ENCODE peak calls at places on chromosomes 6 and 20, in seven cellular contexts. X is CD4-positive, alpha-beta T cell; F is right atrium auricular region; Y is cardiac muscle cell; D is pancreas; R is mesendoderm; O is globus pallidus. U is an unnamed sample.

GRCh38 chr6:21151178-21151956 is 442.2 kb upstream of the SOX4 start:
- DNase-seq in X (no peak), F (no peak), Y (no peak), D (no peak), R (no peak), O (no peak), U (no peak)

GRCh38 chr6:34547921-34548644 is 8.0 kb downstream of the SPDEF start:
- DNase-seq in X (no peak), F (no peak), Y (no peak), D (no peak), R (no peak), O (no peak), U (no peak)

GRCh38 chr6:134223761-134224445 is 94.0 kb downstream of the SGK1 start:
- DNase-seq in X (no peak), F (no peak), Y (no peak), D (no peak), R (no peak), O (no peak), U (no peak)

GRCh38 chr20:61285691-61286090 is 33.6 kb downstream of the CDH4 start:
- DNase-seq in X (no peak), F (no peak), Y (no peak), D (no peak), R (no peak), O (no peak), U (no peak)

GRCh38 chr6:135062735-135063134 is 8.1 kb upstream of the HBS1L start:
- DNase-seq in X (no peak), F (no peak), Y (no peak), D (no peak), R (peak; percentile 23), O (no peak), U (no peak)

GRCh38 chr6:33794910-33795615 is 6.1 kb upstream of the LEMD2 start:
- DNase-seq in X (no peak), F (no peak), Y (no peak), D (no peak), R (peak; percentile 92), O (no peak), U (no peak)

GRCh38 chr6:123380257-123380656 is 256.5 kb downstream of the TRDN start:
- DNase-seq in X (no peak), F (no peak), Y (peak; percentile 67), D (no peak), R (peak; percentile 50), O (peak; percentile 37), U (no peak)

GRCh38 chr20:8786383-8786782 is 282.5 kb upstream of the PLCB4 start:
- DNase-seq in X (no peak), F (no peak), Y (no peak), D (no peak), R (no peak), O (no peak), U (no peak)

GRCh38 chr6:42292002-42292735 is 74.5 kb upstream of the MRPS10 start:
- DNase-seq in X (no peak), F (no peak), Y (no peak), D (no peak), R (no peak), O (no peak), U (no peak)

GRCh38 chr6:18327621-18328548 is 59.3 kb upstream of the RNF144B start:
- DNase-seq in X (no peak), F (peak; percentile 65), Y (no peak), D (no peak), R (peak; percentile 33), O (no peak), U (no peak)

GRCh38 chr6:92708945-92709344 is 710.4 kb downstream of the EPHA7 start:
- DNase-seq in X (no peak), F (no peak), Y (no peak), D (no peak), R (no peak), O (no peak), U (no peak)

GRCh38 chr6:134253681-134254080 is 64.2 kb downstream of the SGK1 start:
- DNase-seq in X (no peak), F (no peak), Y (peak; percentile 38), D (no peak), R (no peak), O (peak; percentile 63), U (peak; percentile 25)

GRCh38 chr6:136739501-136739900 is 52.8 kb downstream of the MAP3K5 start:
- DNase-seq in X (no peak), F (no peak), Y (no peak), D (no peak), R (no peak), O (no peak), U (no peak)

GRCh38 chr6:30061766-30062458 is 847 bp downstream of the POLR1H start:
- DNase-seq in X (no peak), F (no peak), Y (no peak), D (no peak), R (peak; percentile 38), O (no peak), U (peak; percentile 26)

GRCh38 chr6:18997375-18997826 is 610.3 kb downstream of the RNF144B start:
- DNase-seq in X (no peak), F (no peak), Y (peak; percentile 78), D (peak; percentile 16), R (peak; percentile 81), O (no peak), U (no peak)

GRCh38 chr20:25454153-25454900 is 46.9 kb downstream of the GINS1 start:
- DNase-seq in X (no peak), F (no peak), Y (no peak), D (no peak), R (no peak), O (no peak), U (no peak)

GRCh38 chr20:40333591-40333990 is 355.4 kb downstream of the MAFB start:
- DNase-seq in X (no peak), F (no peak), Y (no peak), D (no peak), R (no peak), O (no peak), U (no peak)

GRCh38 chr6:125952764-125953501 is 3.6 kb upstream of the HINT3 start:
- DNase-seq in X (no peak), F (no peak), Y (no peak), D (no peak), R (peak; percentile 59), O (no peak), U (no peak)

GRCh38 chr6:41723178-41723935 is 12.1 kb downstream of the TFEB start:
- DNase-seq in X (no peak), F (peak; percentile 85), Y (no peak), D (no peak), R (peak; percentile 65), O (peak; percentile 66), U (peak; percentile 72)

GRCh38 chr6:20873425-20874190 is 339.4 kb downstream of the CDKAL1 start:
- DNase-seq in X (no peak), F (no peak), Y (peak; percentile 37), D (no peak), R (peak; percentile 83), O (no peak), U (no peak)

GRCh38 chr6:42402184-42402583 is 49.5 kb downstream of the TRERF1 start:
- DNase-seq in X (no peak), F (no peak), Y (no peak), D (no peak), R (no peak), O (no peak), U (no peak)

GRCh38 chr20:62370115-62370806 is 3.1 kb upstream of the LAMA5 start:
- DNase-seq in X (no peak), F (no peak), Y (no peak), D (no peak), R (no peak), O (no peak), U (peak; percentile 79)

U was measured in breast epithelium.